ENCODE peak calls at places on chromosomes 1 and 21, in four cellular contexts. A, C, O and J are unnamed samples.

GRCh38 chr1:7702365-7702764 is 68.7 kb upstream of the VAMP3 start:
- DNase-seq in A (no peak), C (no peak), O (peak; percentile 78), J (no peak)

GRCh38 chr1:42676534-42677087 is 5.6 kb upstream of the YBX1 start:
- DNase-seq in A (no peak), C (no peak), O (no peak), J (no peak)

GRCh38 chr21:20856926-20857325 is 141.3 kb upstream of the NCAM2 start:
- DNase-seq in A (no peak), C (no peak), O (peak; percentile 45), J (no peak)

GRCh38 chr1:23556661-23557470 is 2.4 kb downstream of the ID3 start:
- DNase-seq in A (peak; percentile 36), C (no peak), O (peak; percentile 88), J (peak; percentile 8)

GRCh38 chr1:199641531-199641930 is 386.0 kb upstream of the NR5A2 start:
- DNase-seq in A (no peak), C (no peak), O (no peak), J (no peak)

GRCh38 chr1:226650236-226650841 is 88.7 kb downstream of the ITPKB start:
- DNase-seq in A (no peak), C (no peak), O (peak; percentile 74), J (no peak)

GRCh38 chr21:25503981-25504380 is 103.3 kb downstream of the MRPL39 start:
- DNase-seq in A (no peak), C (no peak), O (no peak), J (no peak)

GRCh38 chr1:232562855-232563510 is 67.0 kb downstream of the SIPA1L2 start:
- DNase-seq in A (no peak), C (no peak), O (peak; percentile 27), J (no peak)

GRCh38 chr1:33306561-33307493 is 14.1 kb downstream of the A3GALT2 start:
- DNase-seq in A (no peak), C (no peak), O (peak; percentile 67), J (no peak)

GRCh38 chr21:45276620-45277019 is 11.1 kb downstream of the POFUT2 start:
- DNase-seq in A (no peak), C (no peak), O (peak; percentile 32), J (peak; percentile 60)

GRCh38 chr1:109632671-109633346 is 13.2 kb downstream of the AMPD2 start:
- DNase-seq in A (no peak), C (no peak), O (peak; percentile 44), J (peak; percentile 48)

GRCh38 chr1:53572061-53572801 is 113.0 kb downstream of the DMRTB1 start:
- DNase-seq in A (peak; percentile 25), C (peak; percentile 25), O (peak; percentile 70), J (no peak)

GRCh38 chr1:201016211-201016651 is 7.3 kb downstream of the KIF21B start:
- DNase-seq in A (no peak), C (no peak), O (peak; percentile 44), J (no peak)

GRCh38 chr1:150186789-150187559 is 37.3 kb downstream of the PLEKHO1 start:
- DNase-seq in A (no peak), C (no peak), O (peak; percentile 62), J (no peak)

GRCh38 chr21:27108228-27108627 is 141.3 kb upstream of the ADAMTS5 start:
- DNase-seq in A (no peak), C (no peak), O (no peak), J (no peak)

GRCh38 chr1:223353939-223354338 is 10.0 kb downstream of the SUSD4 start:
- DNase-seq in A (no peak), C (no peak), O (no peak), J (no peak)

GRCh38 chr1:155134322-155134721 is 1.3 kb upstream of the SLC50A1 start:
- DNase-seq in A (no peak), C (no peak), O (no peak), J (no peak)

GRCh38 chr1:155131846-155132245 is 3.8 kb upstream of the SLC50A1 start:
- DNase-seq in A (no peak), C (no peak), O (no peak), J (no peak)

GRCh38 chr1:155135416-155136197 is at the start of gene SLC50A1:
- DNase-seq in A (peak; percentile 94), C (peak; percentile 91), O (peak; percentile 98), J (peak; percentile 98)

GRCh38 chr1:155134858-155135415 is 715 bp upstream of the SLC50A1 start:
- DNase-seq in A (peak; percentile 93), C (peak; percentile 93), O (peak; percentile 87), J (peak; percentile 98)

GRCh38 chr1:155133799-155134281 is 1.8 kb upstream of the SLC50A1 start:
- DNase-seq in A (no peak), C (no peak), O (no peak), J (no peak)
- H3K4me1 ChIP-seq in A (peaks cover 33% of the 10 kb centered on the region), C (no peaks in the 10 kb centered on the region), O (peaks cover 16% of the 10 kb centered on the region), J (peaks cover 25% of the 10 kb centered on the region)

DNA sequence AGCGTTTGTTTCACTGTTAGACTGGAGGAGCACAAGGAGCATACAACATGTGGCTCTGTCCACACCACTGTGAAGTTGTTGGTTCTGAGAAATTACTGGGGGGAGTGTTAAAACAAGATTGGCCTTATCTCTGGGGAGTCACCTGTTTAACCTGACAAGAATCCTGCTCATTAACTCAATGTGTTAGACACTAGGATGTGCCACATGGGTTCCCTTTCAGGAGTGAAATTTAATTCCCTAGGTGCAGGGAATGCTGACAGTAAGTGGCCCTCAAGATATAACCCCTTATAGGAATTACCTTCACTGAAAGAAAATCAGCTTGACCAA is 45.8 kb upstream of the WNT2B start:
- DNase-seq in A (no peak), C (no peak), O (no peak), J (no peak)
- H3K27me3 ChIP-seq in A (no peaks in the 10 kb centered on the region), C (no peaks in the 10 kb centered on the region), O (peaks cover 10% of the 10 kb centered on the region), J (no peaks in the 10 kb centered on the region)

GRCh38 chr1:192817202-192817601 is 8.4 kb downstream of the RGS2 start:
- DNase-seq in A (no peak), C (no peak), O (no peak), J (no peak)
- H3K27ac ChIP-seq in A (no peak overlapping the region), C (no peak overlapping the region), O (no peak overlapping the region), J (no peak overlapping the region)

DNA sequence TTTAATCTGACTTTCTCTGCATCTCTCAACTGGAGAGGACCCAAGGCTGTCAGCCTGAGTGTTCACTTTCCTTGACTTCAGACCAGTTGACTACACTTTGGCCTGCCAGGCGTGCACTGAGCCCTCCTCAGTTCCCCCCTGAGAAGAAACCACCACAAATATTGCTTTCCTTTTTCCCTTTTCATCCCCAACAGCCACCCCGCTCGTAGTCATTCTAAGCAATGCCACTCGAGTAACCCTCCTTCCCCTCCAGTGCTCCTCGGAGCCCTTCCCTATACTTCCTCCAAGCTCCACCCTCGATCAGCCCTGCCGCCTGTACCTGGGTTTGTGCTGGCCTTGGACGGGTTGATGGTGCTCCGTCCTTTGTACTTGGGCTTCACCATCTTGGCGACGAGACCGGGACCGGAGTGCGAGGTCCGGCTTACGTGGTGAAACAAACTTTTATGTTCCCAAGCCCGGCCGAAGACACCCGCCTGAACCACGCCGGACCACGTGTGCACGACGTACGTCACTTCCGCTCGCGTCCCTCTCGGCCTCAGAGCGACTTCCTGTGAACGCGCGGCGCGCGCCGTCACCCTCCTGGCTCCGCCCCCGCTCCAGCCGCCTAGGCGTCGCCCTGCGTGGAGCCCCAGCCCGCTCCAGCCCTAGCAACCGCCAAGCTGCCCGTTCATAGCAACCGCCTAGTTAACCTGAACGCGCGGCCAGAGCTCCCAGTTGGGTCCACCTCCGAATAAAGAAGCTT is at the start of gene GNL2:
- DNase-seq in A (peak; percentile 96), C (peak; percentile 94), O (peak; percentile 99), J (peak; percentile 98)
- H3K4me1 ChIP-seq in A (peaks cover 8% of the 10 kb centered on the region), C (no peaks in the 10 kb centered on the region), O (no peaks in the 10 kb centered on the region), J (peaks cover 5% of the 10 kb centered on the region)

DNA sequence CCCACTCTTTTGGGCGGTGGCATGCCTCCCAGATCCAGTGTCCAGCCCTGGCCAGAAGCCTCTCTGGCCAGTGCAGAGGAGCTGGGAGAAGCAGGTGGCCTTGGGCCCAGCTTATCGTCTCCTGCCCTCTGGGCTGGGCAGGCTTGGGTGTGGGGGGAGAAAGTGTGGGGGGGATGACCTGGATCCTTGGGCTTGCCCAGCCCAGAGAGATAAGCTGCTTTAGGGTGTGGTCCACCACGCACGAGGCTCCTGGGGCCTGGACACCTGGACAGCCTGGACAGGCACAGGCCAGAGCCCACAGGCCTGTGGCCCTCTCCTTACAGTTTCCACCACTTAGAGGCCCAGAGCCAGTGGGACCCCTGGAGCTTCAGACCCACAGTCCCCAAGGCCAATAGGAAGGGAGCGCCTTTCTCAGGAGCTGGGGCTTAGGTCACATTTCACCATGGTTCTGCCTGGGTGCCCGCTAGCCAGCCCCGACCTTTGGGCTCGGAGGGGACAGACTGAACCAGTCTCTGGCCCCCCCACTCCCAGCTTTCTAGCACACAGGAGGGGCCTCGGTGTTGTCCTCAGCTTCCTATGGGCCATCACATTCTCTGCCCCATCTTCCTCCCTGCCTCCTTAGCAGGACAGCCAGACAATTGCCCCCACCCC is 1.9 kb downstream of the ESPN start:
- DNase-seq in A (no peak), C (no peak), O (no peak), J (no peak)
- H3K27me3 ChIP-seq in A (peaks cover 17% of the 10 kb centered on the region), C (peaks cover 23% of the 10 kb centered on the region), O (peaks cover 80% of the 10 kb centered on the region), J (peaks cover 18% of the 10 kb centered on the region)

GRCh38 chr1:89841507-89841906 is 20.7 kb downstream of the LRRC8D start:
- DNase-seq in A (no peak), C (no peak), O (no peak), J (no peak)

GRCh38 chr1:89844860-89845259 is 24.0 kb downstream of the LRRC8D start:
- DNase-seq in A (no peak), C (no peak), O (no peak), J (no peak)

GRCh38 chr1:89844236-89844807 is 23.5 kb downstream of the LRRC8D start:
- DNase-seq in A (no peak), C (no peak), O (no peak), J (no peak)

GRCh38 chr1:89843279-89844121 is 22.7 kb downstream of the LRRC8D start:
- DNase-seq in A (peak; percentile 63), C (peak; percentile 43), O (peak; percentile 92), J (peak; percentile 73)

DNA sequence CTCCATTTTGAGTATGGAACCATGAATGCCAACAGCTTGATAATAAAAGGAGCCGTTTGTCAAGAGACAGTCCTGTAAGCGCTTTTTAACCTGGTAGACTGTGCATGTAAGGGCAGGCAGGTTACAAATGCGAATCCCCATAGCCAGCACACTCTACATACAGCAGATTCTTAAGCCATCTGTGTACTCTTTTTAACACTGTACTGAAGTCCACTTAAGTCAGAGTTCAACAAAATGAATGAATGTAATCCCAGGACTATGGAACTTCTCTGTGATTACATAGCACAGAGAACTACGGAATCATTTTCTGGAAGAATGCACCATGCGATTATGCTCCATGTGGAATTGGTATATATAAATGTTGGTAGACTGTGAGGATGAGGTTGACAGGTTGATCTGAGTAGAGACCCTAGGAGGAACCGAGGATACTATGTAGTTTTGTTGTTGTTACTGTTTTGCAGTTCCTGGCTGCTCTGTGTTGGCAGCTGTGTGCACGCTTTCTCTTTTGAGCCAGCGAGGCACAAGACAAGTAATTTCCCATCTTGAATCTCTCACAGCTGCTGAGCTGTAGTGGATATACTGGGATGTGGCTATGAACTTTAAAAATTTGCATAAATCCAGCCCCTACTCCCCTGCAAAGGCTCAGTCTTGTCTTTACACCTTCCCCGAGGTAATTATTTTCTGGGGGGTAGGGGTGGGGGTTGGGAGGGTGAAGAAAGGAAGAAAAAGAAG is 21.9 kb downstream of the LRRC8D start:
- DNase-seq in A (no peak), C (no peak), O (no peak), J (no peak)
- H3K27ac ChIP-seq in A (peak overlapping the region; percentile 60), C (peak overlapping the region; percentile 86), O (no peak overlapping the region), J (peak overlapping the region; percentile 61)